ENCODE peak calls at places on chromosome 10, in five cellular contexts. K is HL-60, T is bronchial epithelial cell, I is esophagus muscularis mucosa, M is colonic mucosa. G is an unnamed sample.
A peak's percentile ranks its signal among the peaks of the same experiment; 100 is the strongest.

GRCh38 chr10:22003964-22004281 is 393 bp upstream of the DNAJC1 start:
- DNase-seq in K (no peak), T (no peak), I (no peak), M (no peak), G (no peak)

GRCh38 chr10:7458554-7458953 is 47.7 kb upstream of the SFMBT2 start:
- DNase-seq in K (no peak), T (peak; percentile 4), I (no peak), M (no peak), G (no peak)

GRCh38 chr10:71213761-71214440 is 1.5 kb downstream of the UNC5B start:
- DNase-seq in K (no peak), T (peak; percentile 62), I (no peak), M (peak; percentile 41), G (peak; percentile 56)

GRCh38 chr10:122149607-122150505 is 121.2 kb upstream of the BTBD16 start:
- DNase-seq in K (no peak), T (no peak), I (no peak), M (no peak), G (no peak)

GRCh38 chr10:78372806-78373205 is 339.1 kb downstream of the RPS24 start:
- DNase-seq in K (no peak), T (no peak), I (no peak), M (no peak), G (no peak)

GRCh38 chr10:133614830-133615580 is 11.6 kb downstream of the FRG2B start:
- DNase-seq in K (no peak), T (no peak), I (peak; percentile 90), M (peak; percentile 23), G (no peak)

GRCh38 chr10:125162181-125162906 is 2.0 kb upstream of the CTBP2 start:
- DNase-seq in K (no peak), T (no peak), I (no peak), M (peak; percentile 58), G (no peak)

GRCh38 chr10:17276756-17277424 is 48.8 kb downstream of the VIM start:
- DNase-seq in K (no peak), T (peak; percentile 45), I (no peak), M (no peak), G (no peak)

GRCh38 chr10:60981012-60981411 is 37.0 kb upstream of the RHOBTB1 start:
- DNase-seq in K (no peak), T (no peak), I (no peak), M (no peak), G (no peak)

GRCh38 chr10:25059990-25060389 is 43.6 kb downstream of the THNSL1 start:
- DNase-seq in K (no peak), T (peak; percentile 97), I (no peak), M (peak; percentile 77), G (peak; percentile 90)

GRCh38 chr10:127756264-127756663 is 19.3 kb downstream of the FOXI2 start:
- DNase-seq in K (no peak), T (no peak), I (no peak), M (no peak), G (no peak)

GRCh38 chr10:48461623-48462481 is 143.0 kb downstream of the ARHGAP22 start:
- DNase-seq in K (no peak), T (no peak), I (no peak), M (peak; percentile 12), G (no peak)

GRCh38 chr10:4242561-4243035 is 457.6 kb upstream of the KLF6 start:
- DNase-seq in K (no peak), T (peak; percentile 39), I (no peak), M (no peak), G (peak; percentile 98)

GRCh38 chr10:125734823-125735222 is 15.3 kb downstream of the EDRF1 start:
- DNase-seq in K (no peak), T (no peak), I (no peak), M (no peak), G (no peak)

GRCh38 chr10:30043476-30044270 is 15.7 kb downstream of the JCAD start:
- DNase-seq in K (no peak), T (no peak), I (no peak), M (no peak), G (no peak)

GRCh38 chr10:79146611-79147130 is 77.9 kb downstream of the ZMIZ1 start:
- DNase-seq in K (no peak), T (no peak), I (peak; percentile 93), M (peak; percentile 66), G (no peak)

GRCh38 chr10:120260446-120260845 is 196.6 kb upstream of the PLPP4 start:
- DNase-seq in K (no peak), T (no peak), I (no peak), M (no peak), G (no peak)

GRCh38 chr10:5514226-5514881 is 10.4 kb upstream of the CALML3 start:
- DNase-seq in K (no peak), T (no peak), I (no peak), M (no peak), G (no peak)

GRCh38 chr10:129500617-129501339 is 33.7 kb downstream of the MGMT start:
- DNase-seq in K (no peak), T (peak; percentile 83), I (peak; percentile 66), M (no peak), G (no peak)

GRCh38 chr10:3525832-3526449 is 259.1 kb downstream of the KLF6 start:
- DNase-seq in K (no peak), T (peak; percentile 97), I (no peak), M (peak; percentile 26), G (peak; percentile 98)

GRCh38 chr10:96673318-96674099 is 46.8 kb downstream of the PIK3AP1 start:
- DNase-seq in K (peak; percentile 49), T (no peak), I (no peak), M (peak; percentile 41), G (peak; percentile 79)

GRCh38 chr10:89352039-89352597 is 24.3 kb downstream of the IFIT3 start:
- DNase-seq in K (no peak), T (peak; percentile 94), I (no peak), M (peak; percentile 56), G (peak; percentile 93)

GRCh38 chr10:25582961-25583360 is 351.1 kb upstream of the MYO3A start:
- DNase-seq in K (no peak), T (no peak), I (no peak), M (no peak), G (no peak)

GRCh38 chr10:1638889-1639418 is 98.4 kb downstream of the ADARB2 start:
- DNase-seq in K (no peak), T (no peak), I (no peak), M (no peak), G (no peak)

GRCh38 chr10:24721254-24722106 is 2.2 kb downstream of the ARHGAP21 start:
- DNase-seq in K (no peak), T (no peak), I (peak; percentile 92), M (peak; percentile 65), G (peak; percentile 30)

GRCh38 chr10:73168486-73168844 is 546 bp downstream of the FAM149B1 start:
- DNase-seq in K (no peak), T (peak; percentile 19), I (no peak), M (no peak), G (peak; percentile 38)

GRCh38 chr10:128326251-128326650 is 200.0 kb upstream of the MKI67 start:
- DNase-seq in K (no peak), T (no peak), I (peak; percentile 78), M (no peak), G (no peak)

GRCh38 chr10:100020161-100020882 is 10.6 kb upstream of the DNMBP start:
- DNase-seq in K (no peak), T (no peak), I (no peak), M (no peak), G (no peak)

GRCh38 chr10:96613565-96613964 is 26.8 kb upstream of the TM9SF3 start:
- DNase-seq in K (no peak), T (peak; percentile 43), I (no peak), M (peak; percentile 41), G (no peak)

GRCh38 chr10:1273372-1274097 is 217.3 kb downstream of the WDR37 start:
- DNase-seq in K (no peak), T (no peak), I (no peak), M (no peak), G (no peak)

GRCh38 chr10:90788987-90789386 is 68.9 kb downstream of the HTR7 start:
- DNase-seq in K (no peak), T (no peak), I (no peak), M (no peak), G (no peak)

DNA sequence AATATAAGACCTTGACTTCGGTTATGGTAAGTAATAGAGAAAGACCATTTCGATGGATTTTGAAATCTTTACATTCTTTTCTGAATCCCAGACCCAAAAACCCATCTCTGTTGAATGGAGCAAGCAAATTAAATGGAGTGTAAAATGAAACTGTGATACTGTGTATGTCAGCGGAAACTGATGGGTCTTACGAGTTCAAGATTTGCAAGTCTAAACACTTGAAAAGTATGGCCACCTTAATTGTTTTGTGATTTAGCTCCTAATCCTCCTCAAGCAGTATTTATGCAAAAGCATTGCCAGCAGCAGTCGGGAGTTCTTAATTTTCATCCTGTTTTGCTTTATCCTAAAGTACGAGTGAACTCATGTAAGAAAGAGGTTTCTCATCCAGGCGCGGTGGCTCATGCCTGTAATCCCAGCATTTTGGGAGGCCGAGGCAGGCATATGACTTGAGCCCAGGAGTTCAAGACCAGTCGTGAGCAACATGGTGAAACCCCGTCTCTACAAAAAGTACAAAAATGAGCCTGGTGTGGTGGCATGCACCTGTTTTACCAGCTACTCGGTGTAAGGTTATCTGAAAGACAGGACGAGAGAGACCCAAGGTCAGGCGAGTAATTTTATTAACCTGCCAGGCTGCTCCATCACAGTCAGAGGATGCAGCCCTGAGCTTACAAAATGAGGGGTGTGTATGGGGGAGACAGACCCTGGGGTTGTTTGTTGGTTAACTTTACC is 5.8 kb upstream of the DHTKD1 start:
- DNase-seq in K (no peak), T (no peak), I (no peak), M (no peak), G (no peak)
- H3K4me3 ChIP-seq in K (no peak overlapping the region), T (no peak overlapping the region), I (no peak overlapping the region), M (no peak overlapping the region), G (no peak overlapping the region)

DNA sequence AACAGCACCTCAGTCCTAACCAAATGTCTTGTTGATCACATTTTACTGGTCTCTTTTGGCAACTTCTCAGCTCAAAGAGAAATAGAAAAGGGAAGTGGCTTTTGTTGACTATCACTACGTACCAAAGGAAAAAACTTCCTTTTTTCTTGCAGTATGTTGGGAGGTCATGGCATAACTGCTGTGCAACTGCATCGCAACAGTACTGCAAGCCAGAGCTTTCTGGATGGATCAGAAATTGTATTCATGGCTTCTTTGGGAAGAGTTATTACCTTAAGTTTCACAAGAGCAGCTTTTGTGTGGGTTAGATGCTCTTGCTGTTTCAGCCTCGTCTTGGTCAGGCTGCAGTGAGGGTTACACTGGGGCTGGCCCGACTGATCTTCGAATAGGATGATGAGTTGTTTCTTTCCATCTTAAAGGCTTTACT is 153.3 kb downstream of the CELF2 start:
- DNase-seq in K (no peak), T (no peak), I (no peak), M (no peak), G (no peak)
- H3K4me3 ChIP-seq in K (no peak overlapping the region), T (no peak overlapping the region), I (peak overlapping the region; percentile 8), M (no peak overlapping the region), G (no peak overlapping the region)

GRCh38 chr10:132163826-132164515 is 22.8 kb upstream of the DPYSL4 start:
- DNase-seq in K (no peak), T (no peak), I (no peak), M (no peak), G (no peak)
- H3K4me3 ChIP-seq in K (no peak overlapping the region), T (no peak overlapping the region), I (no peak overlapping the region), M (no peak overlapping the region), G (no peak overlapping the region)

GRCh38 chr10:68597407-68597806 is 37.3 kb downstream of the TET1 start:
- DNase-seq in K (no peak), T (no peak), I (no peak), M (no peak), G (no peak)

GRCh38 chr10:68601490-68602265 is 41.5 kb downstream of the TET1 start:
- DNase-seq in K (peak; percentile 1), T (no peak), I (no peak), M (no peak), G (no peak)

GRCh38 chr10:68600041-68600778 is 40.1 kb downstream of the TET1 start:
- DNase-seq in K (peak; percentile 40), T (peak; percentile 58), I (no peak), M (peak; percentile 64), G (peak; percentile 93)

GRCh38 chr10:68599754-68600040 is 39.6 kb downstream of the TET1 start:
- DNase-seq in K (no peak), T (no peak), I (no peak), M (no peak), G (no peak)

GRCh38 chr10:68598978-68599753 is 39.0 kb downstream of the TET1 start:
- DNase-seq in K (no peak), T (peak; percentile 15), I (no peak), M (peak; percentile 32), G (peak; percentile 43)
- H3K4me3 ChIP-seq in K (no peak overlapping the region), T (no peak overlapping the region), I (peak overlapping the region; percentile 60), M (peak overlapping the region; percentile 41), G (no peak overlapping the region)

G was measured in astrocyte of the spinal cord.